ENCODE peak calls at places on chromosomes 2 and 18, in ten cellular contexts. One of them, this sample, is unnamed. For H3K4me1, the result is how much of the 10 kb centered on the place peaks cover.

GRCh38 chr2:41998789-41999470 is 48.9 kb upstream of the PKDCC start:
- DNase-seq in left ventricle myocardium inferior: peak
- DNase-seq in mucosa of descending colon: no peak
- DNase-seq in testis: no peak
- DNase-seq in lower lobe of right lung: no peak
- DNase-seq in psoas muscle: no peak
- DNase-seq in upper lobe of right lung: no peak
- DNase-seq in lung: no peak
- DNase-seq in heart right ventricle: peak
- DNase-seq in CD8-positive, alpha-beta T cell: no peak
- DNase-seq in this sample: no peak

GRCh38 chr2:31107588-31108300 is 30.5 kb downstream of the GALNT14 start:
- DNase-seq in left ventricle myocardium inferior: no peak
- DNase-seq in mucosa of descending colon: no peak
- DNase-seq in testis: no peak
- DNase-seq in lower lobe of right lung: no peak
- DNase-seq in psoas muscle: no peak
- DNase-seq in upper lobe of right lung: no peak
- DNase-seq in lung: no peak
- DNase-seq in heart right ventricle: no peak
- DNase-seq in CD8-positive, alpha-beta T cell: no peak
- DNase-seq in this sample: no peak

GRCh38 chr2:192438239-192438638 is 243.5 kb upstream of the TMEFF2 start:
- DNase-seq in left ventricle myocardium inferior: no peak
- DNase-seq in mucosa of descending colon: no peak
- DNase-seq in testis: no peak
- DNase-seq in lower lobe of right lung: no peak
- DNase-seq in psoas muscle: no peak
- DNase-seq in upper lobe of right lung: no peak
- DNase-seq in lung: no peak
- DNase-seq in heart right ventricle: no peak
- DNase-seq in CD8-positive, alpha-beta T cell: no peak
- DNase-seq in this sample: no peak

GRCh38 chr2:240814946-240815760 is 4.9 kb downstream of the KIF1A start:
- DNase-seq in left ventricle myocardium inferior: peak
- DNase-seq in mucosa of descending colon: no peak
- DNase-seq in testis: no peak
- DNase-seq in lower lobe of right lung: no peak
- DNase-seq in psoas muscle: no peak
- DNase-seq in upper lobe of right lung: no peak
- DNase-seq in lung: no peak
- DNase-seq in heart right ventricle: no peak
- DNase-seq in CD8-positive, alpha-beta T cell: no peak
- DNase-seq in this sample: no peak

GRCh38 chr2:26126091-26126490 is 46.8 kb upstream of the GAREM2 start:
- DNase-seq in left ventricle myocardium inferior: no peak
- DNase-seq in mucosa of descending colon: no peak
- DNase-seq in testis: no peak
- DNase-seq in lower lobe of right lung: no peak
- DNase-seq in psoas muscle: no peak
- DNase-seq in upper lobe of right lung: no peak
- DNase-seq in lung: no peak
- DNase-seq in heart right ventricle: no peak
- DNase-seq in CD8-positive, alpha-beta T cell: no peak
- DNase-seq in this sample: no peak

GRCh38 chr2:196987654-196988364 is 61.3 kb upstream of the PGAP1 start:
- DNase-seq in left ventricle myocardium inferior: no peak
- DNase-seq in mucosa of descending colon: no peak
- DNase-seq in testis: peak
- DNase-seq in lower lobe of right lung: no peak
- DNase-seq in psoas muscle: no peak
- DNase-seq in upper lobe of right lung: no peak
- DNase-seq in lung: no peak
- DNase-seq in heart right ventricle: peak
- DNase-seq in CD8-positive, alpha-beta T cell: no peak
- DNase-seq in this sample: no peak

GRCh38 chr18:23553887-23554286 is 32.4 kb downstream of the NPC1 start:
- DNase-seq in left ventricle myocardium inferior: no peak
- DNase-seq in mucosa of descending colon: no peak
- DNase-seq in testis: no peak
- DNase-seq in lower lobe of right lung: no peak
- DNase-seq in psoas muscle: no peak
- DNase-seq in upper lobe of right lung: no peak
- DNase-seq in lung: no peak
- DNase-seq in heart right ventricle: no peak
- DNase-seq in CD8-positive, alpha-beta T cell: no peak
- DNase-seq in this sample: no peak

GRCh38 chr2:72689579-72690170 is 136.2 kb downstream of the EXOC6B start:
- DNase-seq in left ventricle myocardium inferior: no peak
- DNase-seq in mucosa of descending colon: no peak
- DNase-seq in testis: no peak
- DNase-seq in lower lobe of right lung: no peak
- DNase-seq in psoas muscle: no peak
- DNase-seq in upper lobe of right lung: no peak
- DNase-seq in lung: no peak
- DNase-seq in heart right ventricle: no peak
- DNase-seq in CD8-positive, alpha-beta T cell: no peak
- DNase-seq in this sample: no peak

GRCh38 chr2:163551974-163552373 is 183.8 kb downstream of the FIGN start:
- DNase-seq in left ventricle myocardium inferior: no peak
- DNase-seq in mucosa of descending colon: no peak
- DNase-seq in testis: no peak
- DNase-seq in lower lobe of right lung: no peak
- DNase-seq in psoas muscle: no peak
- DNase-seq in upper lobe of right lung: no peak
- DNase-seq in lung: no peak
- DNase-seq in heart right ventricle: no peak
- DNase-seq in CD8-positive, alpha-beta T cell: no peak
- DNase-seq in this sample: no peak

GRCh38 chr2:237939251-237939650 is 27.6 kb upstream of the UBE2F start:
- DNase-seq in left ventricle myocardium inferior: no peak
- DNase-seq in mucosa of descending colon: no peak
- DNase-seq in testis: no peak
- DNase-seq in lower lobe of right lung: no peak
- DNase-seq in psoas muscle: no peak
- DNase-seq in upper lobe of right lung: no peak
- DNase-seq in lung: no peak
- DNase-seq in heart right ventricle: no peak
- DNase-seq in CD8-positive, alpha-beta T cell: no peak
- DNase-seq in this sample: no peak

GRCh38 chr2:34836361-34836760 is 1237.3 kb upstream of the FAM98A start:
- DNase-seq in left ventricle myocardium inferior: no peak
- DNase-seq in mucosa of descending colon: no peak
- DNase-seq in testis: no peak
- DNase-seq in lower lobe of right lung: no peak
- DNase-seq in psoas muscle: no peak
- DNase-seq in upper lobe of right lung: no peak
- DNase-seq in lung: no peak
- DNase-seq in heart right ventricle: no peak
- DNase-seq in CD8-positive, alpha-beta T cell: no peak
- DNase-seq in this sample: no peak

GRCh38 chr2:118048396-118048795 is 34.5 kb upstream of the CCDC93 start:
- DNase-seq in left ventricle myocardium inferior: no peak
- DNase-seq in mucosa of descending colon: no peak
- DNase-seq in testis: no peak
- DNase-seq in lower lobe of right lung: no peak
- DNase-seq in psoas muscle: no peak
- DNase-seq in upper lobe of right lung: no peak
- DNase-seq in lung: no peak
- DNase-seq in heart right ventricle: no peak
- DNase-seq in CD8-positive, alpha-beta T cell: no peak
- DNase-seq in this sample: no peak

GRCh38 chr2:15359716-15360531 is 201.2 kb downstream of the NBAS start:
- DNase-seq in left ventricle myocardium inferior: no peak
- DNase-seq in mucosa of descending colon: no peak
- DNase-seq in testis: no peak
- DNase-seq in lower lobe of right lung: no peak
- DNase-seq in psoas muscle: no peak
- DNase-seq in upper lobe of right lung: no peak
- DNase-seq in lung: no peak
- DNase-seq in heart right ventricle: no peak
- DNase-seq in CD8-positive, alpha-beta T cell: no peak
- DNase-seq in this sample: no peak

GRCh38 chr2:225275443-225275842 is 124.1 kb upstream of the NYAP2 start:
- DNase-seq in left ventricle myocardium inferior: no peak
- DNase-seq in mucosa of descending colon: no peak
- DNase-seq in testis: no peak
- DNase-seq in lower lobe of right lung: no peak
- DNase-seq in psoas muscle: no peak
- DNase-seq in upper lobe of right lung: no peak
- DNase-seq in lung: no peak
- DNase-seq in heart right ventricle: no peak
- DNase-seq in CD8-positive, alpha-beta T cell: no peak
- DNase-seq in this sample: no peak

GRCh38 chr2:16687949-16688348 is 22.3 kb upstream of the CYRIA start:
- DNase-seq in left ventricle myocardium inferior: no peak
- DNase-seq in mucosa of descending colon: no peak
- DNase-seq in testis: no peak
- DNase-seq in lower lobe of right lung: no peak
- DNase-seq in psoas muscle: no peak
- DNase-seq in upper lobe of right lung: no peak
- DNase-seq in lung: no peak
- DNase-seq in heart right ventricle: no peak
- DNase-seq in CD8-positive, alpha-beta T cell: no peak
- DNase-seq in this sample: no peak

DNA sequence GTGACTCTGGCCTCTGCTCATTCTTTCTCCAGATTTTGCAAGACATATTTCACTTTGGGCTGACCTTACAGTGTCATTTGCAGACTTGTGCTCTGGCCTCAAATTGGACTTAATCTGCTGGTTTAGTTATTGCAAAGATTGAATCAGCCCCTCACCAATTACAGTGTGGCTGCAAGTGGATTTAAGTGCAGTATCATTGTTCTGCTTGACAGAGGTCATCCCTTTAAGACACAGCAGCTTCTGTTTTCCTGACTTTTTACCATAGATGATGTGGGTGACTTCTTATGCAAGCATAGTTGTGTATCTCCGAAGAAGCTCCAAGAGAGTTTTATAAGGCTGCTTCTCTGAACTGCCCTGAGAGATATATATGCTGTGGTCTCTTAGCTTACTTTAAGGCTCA is 3.4 kb downstream of the TRIB2 start:
- DNase-seq in left ventricle myocardium inferior: no peak
- DNase-seq in mucosa of descending colon: no peak
- DNase-seq in testis: no peak
- DNase-seq in lower lobe of right lung: no peak
- DNase-seq in psoas muscle: no peak
- DNase-seq in upper lobe of right lung: no peak
- DNase-seq in lung: no peak
- DNase-seq in heart right ventricle: no peak
- DNase-seq in CD8-positive, alpha-beta T cell: no peak
- DNase-seq in this sample: no peak
- H3K4me1 ChIP-seq in left ventricle myocardium inferior: half or more
- H3K4me1 ChIP-seq in mucosa of descending colon: under half
- H3K4me1 ChIP-seq in testis: under half
- H3K4me1 ChIP-seq in lower lobe of right lung: half or more
- H3K4me1 ChIP-seq in psoas muscle: under half
- H3K4me1 ChIP-seq in upper lobe of right lung: under half
- H3K4me1 ChIP-seq in lung: under half
- H3K4me1 ChIP-seq in heart right ventricle: under half
- H3K4me1 ChIP-seq in CD8-positive, alpha-beta T cell: under half
- H3K4me1 ChIP-seq in this sample: under half

GRCh38 chr2:27174638-27175037 is 25.8 kb downstream of the TCF23 start:
- DNase-seq in left ventricle myocardium inferior: no peak
- DNase-seq in mucosa of descending colon: no peak
- DNase-seq in testis: no peak
- DNase-seq in lower lobe of right lung: no peak
- DNase-seq in psoas muscle: no peak
- DNase-seq in upper lobe of right lung: no peak
- DNase-seq in lung: no peak
- DNase-seq in heart right ventricle: no peak
- DNase-seq in CD8-positive, alpha-beta T cell: no peak
- DNase-seq in this sample: no peak
- H3K4me1 ChIP-seq in left ventricle myocardium inferior: under half
- H3K4me1 ChIP-seq in mucosa of descending colon: under half
- H3K4me1 ChIP-seq in testis: under half
- H3K4me1 ChIP-seq in lower lobe of right lung: under half
- H3K4me1 ChIP-seq in psoas muscle: under half
- H3K4me1 ChIP-seq in upper lobe of right lung: under half
- H3K4me1 ChIP-seq in lung: under half
- H3K4me1 ChIP-seq in heart right ventricle: under half
- H3K4me1 ChIP-seq in CD8-positive, alpha-beta T cell: under half
- H3K4me1 ChIP-seq in this sample: under half

GRCh38 chr2:136125226-136125625 is 7.3 kb upstream of the CXCR4 start:
- DNase-seq in left ventricle myocardium inferior: no peak
- DNase-seq in mucosa of descending colon: no peak
- DNase-seq in testis: no peak
- DNase-seq in lower lobe of right lung: no peak
- DNase-seq in psoas muscle: no peak
- DNase-seq in upper lobe of right lung: no peak
- DNase-seq in lung: no peak
- DNase-seq in heart right ventricle: no peak
- DNase-seq in CD8-positive, alpha-beta T cell: no peak
- DNase-seq in this sample: no peak
- H3K4me1 ChIP-seq in left ventricle myocardium inferior: under half
- H3K4me1 ChIP-seq in mucosa of descending colon: under half
- H3K4me1 ChIP-seq in testis: under half
- H3K4me1 ChIP-seq in lower lobe of right lung: under half
- H3K4me1 ChIP-seq in psoas muscle: under half
- H3K4me1 ChIP-seq in upper lobe of right lung: under half
- H3K4me1 ChIP-seq in lung: under half
- H3K4me1 ChIP-seq in heart right ventricle: under half
- H3K4me1 ChIP-seq in CD8-positive, alpha-beta T cell: half or more
- H3K4me1 ChIP-seq in this sample: under half

GRCh38 chr2:132449868-132450267 is 33.3 kb downstream of the GPR39 start:
- DNase-seq in left ventricle myocardium inferior: no peak
- DNase-seq in mucosa of descending colon: no peak
- DNase-seq in testis: no peak
- DNase-seq in lower lobe of right lung: no peak
- DNase-seq in psoas muscle: no peak
- DNase-seq in upper lobe of right lung: no peak
- DNase-seq in lung: no peak
- DNase-seq in heart right ventricle: no peak
- DNase-seq in CD8-positive, alpha-beta T cell: no peak
- DNase-seq in this sample: no peak
- H3K4me1 ChIP-seq in left ventricle myocardium inferior: under half
- H3K4me1 ChIP-seq in mucosa of descending colon: under half
- H3K4me1 ChIP-seq in testis: under half
- H3K4me1 ChIP-seq in lower lobe of right lung: under half
- H3K4me1 ChIP-seq in psoas muscle: under half
- H3K4me1 ChIP-seq in upper lobe of right lung: under half
- H3K4me1 ChIP-seq in lung: under half
- H3K4me1 ChIP-seq in heart right ventricle: under half
- H3K4me1 ChIP-seq in CD8-positive, alpha-beta T cell: under half
- H3K4me1 ChIP-seq in this sample: under half

GRCh38 chr2:108778857-108779256 is 7.7 kb upstream of the CCDC138 start:
- DNase-seq in left ventricle myocardium inferior: no peak
- DNase-seq in mucosa of descending colon: no peak
- DNase-seq in testis: no peak
- DNase-seq in lower lobe of right lung: no peak
- DNase-seq in psoas muscle: no peak
- DNase-seq in upper lobe of right lung: no peak
- DNase-seq in lung: no peak
- DNase-seq in heart right ventricle: no peak
- DNase-seq in CD8-positive, alpha-beta T cell: no peak
- DNase-seq in this sample: no peak
- H3K4me1 ChIP-seq in left ventricle myocardium inferior: under half
- H3K4me1 ChIP-seq in mucosa of descending colon: under half
- H3K4me1 ChIP-seq in testis: under half
- H3K4me1 ChIP-seq in lower lobe of right lung: under half
- H3K4me1 ChIP-seq in psoas muscle: under half
- H3K4me1 ChIP-seq in upper lobe of right lung: under half
- H3K4me1 ChIP-seq in lung: under half
- H3K4me1 ChIP-seq in heart right ventricle: under half
- H3K4me1 ChIP-seq in CD8-positive, alpha-beta T cell: under half
- H3K4me1 ChIP-seq in this sample: under half

This sample was measured in transverse colon.